ENCODE peak calls at places on chromosome 19, in six cellular contexts. V, G, C, M, K and L are unnamed samples.

GRCh38 chr19:801861-802496 is 4.7 kb downstream of the PTBP1 start:
- DNase-seq in V (no peak), C (no peak), K (no peak), G (no peak), M (peak), L (no peak)

GRCh38 chr19:32037998-32038732 is 307.2 kb upstream of the ZNF507 start:
- DNase-seq in M (no peak), K (no peak), V (no peak), G (no peak), C (no peak), L (no peak)

GRCh38 chr19:19562665-19563347 is 24.7 kb downstream of the CILP2 start:
- DNase-seq in G (no peak), V (no peak), M (no peak), C (no peak), K (no peak), L (no peak)

GRCh38 chr19:17671906-17672305 is 16.2 kb downstream of the UNC13A start:
- DNase-seq in K (no peak), V (no peak), M (no peak), C (no peak), G (peak), L (peak)

GRCh38 chr19:29806098-29806866 is 5.5 kb upstream of the CCNE1 start:
- DNase-seq in G (no peak), M (peak), V (no peak), C (peak), K (peak), L (no peak)

GRCh38 chr19:31562916-31563626 is 213.8 kb upstream of the TSHZ3 start:
- DNase-seq in K (peak), M (no peak), V (no peak), C (no peak), G (no peak), L (no peak)

GRCh38 chr19:44277331-44277730 is 17.6 kb downstream of the ZNF233 start:
- DNase-seq in M (no peak), V (no peak), C (no peak), G (no peak), K (no peak), L (no peak)

GRCh38 chr19:49887037-49887652 is 9.5 kb downstream of the IL4I1 start:
- DNase-seq in M (no peak), V (no peak), K (no peak), C (no peak), G (no peak), L (no peak)

GRCh38 chr19:10836478-10837325 is 690 bp upstream of the TMED1 start:
- DNase-seq in G (peak), V (peak), M (peak), C (peak), K (peak), L (peak)

GRCh38 chr19:14030997-14031718 is 404 bp upstream of the IL27RA start:
- DNase-seq in K (no peak), V (no peak), G (no peak), C (no peak), M (no peak), L (no peak)

GRCh38 chr19:19628499-19629134 is 597 bp upstream of the LPAR2 start:
- DNase-seq in C (no peak), K (no peak), G (peak), M (no peak), V (peak), L (peak)

GRCh38 chr19:50427997-50428425 is 4.7 kb upstream of the MYBPC2 start:
- DNase-seq in C (peak), V (peak), G (no peak), K (peak), M (peak), L (no peak)

GRCh38 chr19:2049741-2050348 is 1.2 kb downstream of the MKNK2 start:
- DNase-seq in V (peak), C (peak), M (peak), K (peak), G (peak), L (peak)

GRCh38 chr19:17333611-17334413 is 843 bp downstream of the ANO8 start:
- DNase-seq in M (no peak), G (peak), K (no peak), V (no peak), C (no peak), L (peak)

GRCh38 chr19:29724102-29724641 is 9.1 kb upstream of the C19orf12 start:
- DNase-seq in C (no peak), M (no peak), V (peak), K (no peak), G (no peak), L (no peak)

GRCh38 chr19:30023330-30023729 is 81.3 kb downstream of the URI1 start:
- DNase-seq in C (no peak), V (no peak), G (no peak), K (no peak), M (no peak), L (no peak)

GRCh38 chr19:17847538-17848366 is at the start of gene JAK3:
- DNase-seq in C (peak), K (no peak), V (peak), M (peak), G (no peak), L (no peak)

GRCh38 chr19:53308339-53308811 is 25.2 kb upstream of the ZNF845 start:
- DNase-seq in V (no peak), K (no peak), G (no peak), M (no peak), C (peak), L (no peak)
- TF ChIP-seq CTCF in V (peak), K (peak), G (no peak), M (peak), C (peak), L (peak)

DNA sequence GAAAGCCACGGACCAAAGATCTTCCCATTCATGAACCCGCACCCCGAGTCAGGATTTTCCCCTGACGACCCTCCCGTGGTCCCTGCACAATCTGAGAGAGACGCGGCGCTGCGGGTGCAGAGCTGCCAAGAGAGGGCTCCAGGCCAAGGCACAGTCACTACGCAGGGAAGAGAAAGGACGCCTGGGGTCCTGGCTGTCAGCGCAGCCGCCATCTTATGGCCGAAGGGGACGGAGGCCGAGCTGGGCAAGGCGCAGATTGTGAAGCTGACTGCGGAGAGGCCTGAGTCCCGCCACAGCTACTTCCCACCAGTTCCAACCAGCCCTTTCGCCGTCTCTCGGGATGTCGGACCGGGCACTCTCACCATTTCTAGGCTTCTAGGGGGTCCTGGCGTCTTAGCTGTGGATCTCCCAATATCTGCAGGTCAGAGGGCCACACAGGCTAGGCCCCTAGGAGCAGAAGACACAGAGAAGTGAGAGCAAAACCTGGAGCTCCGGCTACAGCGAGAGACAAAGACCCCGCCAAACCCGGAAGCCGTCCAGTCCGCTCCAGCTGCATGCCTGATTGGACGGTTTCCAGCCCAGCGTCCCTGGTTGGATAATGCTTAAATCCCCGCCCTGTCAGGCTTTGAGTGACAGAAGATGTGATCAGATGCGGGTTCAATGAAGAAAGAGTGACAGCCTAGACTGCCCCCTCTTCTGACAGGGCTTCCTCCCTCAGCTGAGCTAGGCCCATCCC is at the start of gene ZNF100:
- DNase-seq in V (peak), C (peak), M (peak), G (peak), K (peak), L (peak)
- TF ChIP-seq CTCF in V (no peak), C (no peak), M (no peak), G (no peak), K (no peak), L (no peak)

DNA sequence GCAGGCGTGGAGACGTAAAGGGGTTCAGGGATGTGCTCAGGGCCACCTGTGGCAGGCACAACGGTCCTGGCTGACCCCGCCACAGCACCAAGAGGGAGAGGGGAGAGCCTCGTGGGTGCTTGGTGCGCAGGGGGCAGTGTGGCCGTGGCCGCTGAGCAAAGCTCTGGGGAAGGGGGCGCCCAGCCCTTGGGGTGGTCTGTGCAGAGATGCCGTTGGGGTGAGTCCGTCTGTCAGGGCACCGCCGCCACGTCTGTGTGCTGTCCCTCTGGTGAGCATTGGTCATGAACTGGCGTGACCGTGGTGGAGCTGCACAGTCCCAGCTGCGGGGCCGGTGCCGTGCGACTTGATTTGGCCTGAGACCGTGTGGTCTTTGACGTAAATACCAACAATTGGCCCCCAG is 15.3 kb downstream of the GNA11 start:
- DNase-seq in K (no peak), G (no peak), C (no peak), M (no peak), V (no peak), L (no peak)
- TF ChIP-seq CTCF in K (no peak), G (no peak), C (no peak), M (no peak), V (no peak), L (no peak)

DNA sequence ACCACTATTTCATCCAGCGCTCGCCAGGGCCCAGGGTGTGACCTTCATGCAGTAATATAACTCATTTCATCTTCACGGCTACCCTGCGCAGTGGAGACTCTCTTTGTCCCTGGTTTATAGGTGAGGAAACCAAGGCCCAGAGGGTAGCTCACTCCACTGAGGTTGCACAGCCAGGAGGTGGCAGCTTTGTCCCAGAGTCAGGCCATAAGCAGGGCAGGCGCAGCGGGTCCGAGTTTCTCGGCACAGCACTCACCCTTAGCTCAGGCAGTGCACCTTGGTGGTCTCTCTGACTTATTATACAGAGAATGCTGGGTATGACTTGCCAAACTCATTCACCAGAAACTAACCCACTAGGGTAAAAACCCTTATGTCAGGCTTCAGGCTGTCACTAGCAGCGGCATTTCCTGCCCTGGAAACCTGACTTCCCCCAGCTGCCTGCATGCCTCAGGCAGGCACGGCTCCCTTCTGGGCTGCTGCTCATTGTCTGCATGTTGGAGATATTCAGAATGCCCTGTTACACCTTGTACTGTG is 24.5 kb downstream of the PPP5C start:
- DNase-seq in G (no peak), C (no peak), K (no peak), V (no peak), M (no peak), L (no peak)
- TF ChIP-seq CTCF in G (no peak), C (no peak), K (peak), V (no peak), M (no peak), L (no peak)

GRCh38 chr19:35609881-35610353 is 2.6 kb upstream of the HAUS5 start:
- DNase-seq in G (no peak), K (no peak), C (no peak), M (no peak), V (no peak), L (no peak)

GRCh38 chr19:35613574-35613973 is 1.0 kb downstream of the HAUS5 start:
- DNase-seq in C (no peak), G (no peak), V (no peak), M (no peak), K (no peak), L (no peak)

GRCh38 chr19:35612224-35612558 is 344 bp upstream of the HAUS5 start:
- DNase-seq in M (no peak), K (no peak), G (no peak), V (no peak), C (no peak), L (no peak)

GRCh38 chr19:35615036-35615435 is 2.5 kb downstream of the HAUS5 start:
- DNase-seq in M (no peak), C (no peak), G (no peak), K (no peak), V (no peak), L (no peak)

DNA sequence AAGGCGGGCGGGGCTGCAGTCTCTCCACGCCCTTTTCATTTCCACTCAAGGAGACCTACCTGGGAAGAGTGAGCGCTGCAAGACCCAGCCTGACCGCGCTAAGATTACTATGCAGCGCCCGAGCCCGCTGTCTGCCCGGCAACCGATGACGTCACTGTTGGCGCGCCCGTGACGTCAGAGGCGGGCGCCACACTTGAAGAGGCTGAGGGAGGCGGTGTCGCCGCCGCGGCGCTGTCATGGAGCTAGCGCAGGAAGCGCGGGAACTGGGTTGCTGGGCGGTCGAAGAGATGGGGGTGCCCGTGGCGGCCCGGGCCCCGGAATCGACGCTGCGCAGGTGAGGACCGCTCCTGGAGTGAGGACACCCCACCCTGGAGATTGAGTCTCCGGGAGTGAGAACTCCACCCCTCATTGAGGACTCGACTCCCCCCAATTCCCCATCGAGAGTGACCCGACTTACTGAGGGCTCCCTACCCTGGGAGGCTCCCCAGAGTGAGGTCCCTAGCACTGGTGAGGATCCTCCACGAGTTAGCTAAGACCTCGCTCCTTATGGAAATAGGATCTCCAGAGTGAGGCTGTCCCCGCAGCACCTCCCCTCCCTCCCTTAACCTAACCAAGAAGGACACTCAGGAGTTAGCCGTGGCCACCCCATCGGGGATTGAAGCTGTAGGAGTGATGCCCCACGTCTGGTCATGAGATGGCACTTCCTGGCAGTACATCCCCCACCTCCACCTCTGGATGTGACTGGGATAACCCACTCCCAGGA is at the start of gene HAUS5:
- DNase-seq in K (peak), C (peak), V (peak), M (peak), G (peak), L (peak)
- TF ChIP-seq CTCF in K (peak), C (no peak), V (no peak), M (no peak), G (no peak), L (no peak)

DNA sequence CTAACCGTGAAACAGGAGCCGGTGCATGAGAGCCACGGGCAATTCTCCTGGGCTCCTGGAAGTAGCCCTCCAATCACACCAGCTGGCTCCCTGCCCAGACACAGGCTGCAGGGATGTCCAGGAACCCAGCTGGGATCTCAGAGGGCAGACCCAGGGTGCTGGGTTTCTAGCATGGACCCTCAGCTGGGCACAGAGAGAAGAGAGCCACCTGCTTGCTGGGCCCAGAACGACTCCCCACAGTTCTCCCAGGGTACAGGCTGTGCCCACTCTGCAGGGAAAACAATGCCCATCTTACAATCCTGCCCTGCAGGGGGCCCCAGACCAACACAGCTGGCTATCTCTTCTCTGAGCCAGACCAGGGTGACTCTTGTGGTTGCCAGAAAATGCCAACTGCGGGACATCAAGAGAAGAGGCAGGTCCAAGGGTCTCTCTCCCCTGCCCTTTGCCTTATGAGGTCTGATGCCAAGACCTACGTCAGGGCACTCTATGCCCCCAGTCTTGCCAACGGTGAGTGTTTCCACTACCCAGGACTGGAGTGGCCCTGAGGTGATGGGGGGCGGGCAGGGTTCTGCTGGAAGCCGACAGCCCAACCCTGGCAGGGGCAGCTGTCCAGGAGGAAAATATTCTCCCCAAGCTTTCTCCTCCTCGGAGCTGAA is 64.6 kb downstream of the CEBPG start:
- DNase-seq in C (peak), G (no peak), V (no peak), M (peak), K (no peak), L (no peak)
- TF ChIP-seq CTCF in C (peak), G (peak), V (no peak), M (no peak), K (no peak), L (no peak)

GRCh38 chr19:35257113-35257461 is 8.3 kb downstream of the LSR start:
- DNase-seq in K (peak), C (no peak), M (no peak), V (no peak), G (no peak), L (no peak)
- TF ChIP-seq CTCF in K (no peak), C (no peak), M (no peak), V (no peak), G (no peak), L (no peak)

DNA sequence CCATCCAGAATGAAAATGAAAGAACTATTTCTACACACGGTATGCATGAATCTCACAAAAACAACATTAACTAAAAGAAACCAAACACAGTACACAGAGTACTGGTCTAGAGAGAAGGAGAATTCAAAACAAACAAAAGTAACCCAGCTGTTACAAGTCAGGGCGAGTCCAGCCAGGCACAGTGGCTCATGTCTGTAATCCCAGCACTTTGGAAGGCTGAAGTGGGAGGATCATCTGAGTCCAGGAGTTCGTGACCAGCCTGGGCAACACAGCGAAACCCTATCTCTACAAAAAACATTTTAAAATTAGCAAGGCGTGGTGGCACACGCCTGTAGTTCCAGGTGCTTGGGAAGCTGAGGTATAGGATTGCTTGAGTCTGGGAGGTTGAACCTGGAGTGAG is 1.7 kb upstream of the PSMC4 start:
- DNase-seq in C (no peak), K (no peak), M (no peak), G (no peak), V (no peak), L (peak)
- TF ChIP-seq CTCF in C (no peak), K (no peak), M (no peak), G (no peak), V (no peak), L (no peak)

GRCh38 chr19:7497292-7497691 is 8.5 kb upstream of the PEX11G start:
- DNase-seq in K (no peak), C (no peak), M (no peak), G (peak), V (peak), L (no peak)
- TF ChIP-seq CTCF in K (peak), C (peak), M (peak), G (no peak), V (peak), L (no peak)

DNA sequence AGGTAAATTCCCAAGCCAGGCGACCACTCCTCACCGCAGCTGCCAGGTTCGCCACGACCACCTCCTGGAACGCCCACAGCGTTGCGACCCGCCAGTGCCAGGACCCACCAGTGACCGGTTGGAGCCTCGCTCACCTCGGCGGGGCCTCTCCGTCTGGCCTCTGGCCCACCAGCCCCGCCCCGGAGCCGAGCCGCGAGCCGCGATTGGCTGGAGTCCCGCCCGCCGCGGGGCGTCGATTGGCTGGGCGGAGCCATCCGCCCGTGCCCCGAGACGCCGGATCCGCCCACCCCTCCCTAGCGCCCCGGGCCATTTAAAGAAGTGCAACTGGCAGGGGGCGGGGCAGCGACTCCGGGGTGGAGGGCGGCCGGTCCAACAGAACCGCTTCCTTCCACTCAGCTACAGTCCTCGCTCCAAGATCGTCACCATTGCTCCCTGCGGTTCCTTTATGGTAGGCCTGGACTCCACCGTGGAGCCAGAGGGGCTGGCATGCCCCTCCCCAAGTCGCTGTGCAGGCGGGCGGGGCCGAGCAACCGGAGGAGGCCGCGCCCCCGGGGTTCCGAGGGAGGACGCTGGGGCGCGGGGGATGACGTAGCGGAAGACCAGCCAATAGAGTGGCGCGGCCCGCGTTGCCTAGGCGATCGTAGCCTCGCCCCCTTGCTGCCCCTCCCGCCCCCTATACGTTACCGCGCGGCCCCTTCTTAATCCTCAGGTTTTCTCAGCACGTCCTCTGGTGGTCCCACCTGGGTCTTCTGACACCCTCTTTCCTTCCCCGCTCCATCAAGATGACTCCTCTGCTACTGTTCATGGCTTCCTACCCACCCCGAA is at the start of gene SERTAD3:
- DNase-seq in V (peak), K (peak), G (peak), C (peak), M (peak), L (peak)
- TF ChIP-seq CTCF in V (no peak), K (peak), G (no peak), C (no peak), M (peak), L (no peak)